ENCODE peak calls at places on chromosomes 5 and 9, in six cellular contexts. E, S, N, F, K and V are unnamed samples.
A peak's percentile ranks its signal among the peaks of the same experiment; 100 is the strongest.

GRCh38 chr5:10760033-10760975 is 730 bp downstream of the DAP start:
- DNase-seq in F (peak; percentile 67), K (peak; percentile 78), E (no peak), S (no peak), N (peak; percentile 76), V (peak; percentile 61)

GRCh38 chr5:41071975-41072374 is 833 bp upstream of the MROH2B start:
- DNase-seq in E (no peak), F (no peak), K (no peak), N (no peak), S (no peak), V (no peak)

GRCh38 chr9:95077053-95077765 is 240.3 kb downstream of the FANCC start:
- DNase-seq in K (no peak), E (no peak), N (peak; percentile 44), S (no peak), F (peak; percentile 40), V (no peak)

GRCh38 chr5:174998131-174998730 is 273.8 kb downstream of the MSX2 start:
- DNase-seq in S (no peak), K (no peak), N (no peak), F (no peak), E (no peak), V (no peak)

GRCh38 chr9:16197578-16198370 is 644.9 kb downstream of the CCDC171 start:
- DNase-seq in N (no peak), E (no peak), F (no peak), K (no peak), S (no peak), V (peak; percentile 17)

GRCh38 chr9:34659592-34660253 is 2.7 kb downstream of the CCL27 start:
- DNase-seq in N (no peak), F (peak; percentile 58), K (no peak), E (no peak), S (no peak), V (no peak)

GRCh38 chr5:72921103-72921502 is 34.7 kb upstream of the FCHO2 start:
- DNase-seq in F (no peak), E (no peak), N (no peak), K (no peak), S (no peak), V (no peak)

GRCh38 chr5:68377733-68378132 is 162.2 kb downstream of the PIK3R1 start:
- DNase-seq in S (no peak), N (no peak), F (no peak), E (no peak), K (no peak), V (no peak)

GRCh38 chr9:70421020-70421271 is 6.5 kb upstream of the KLF9 start:
- DNase-seq in K (no peak), N (no peak), E (no peak), F (no peak), S (no peak), V (no peak)

GRCh38 chr9:135526089-135526729 is 5.0 kb downstream of the LCN1 start:
- DNase-seq in S (no peak), N (peak; percentile 31), F (no peak), K (no peak), E (no peak), V (no peak)

GRCh38 chr9:98317134-98317857 is 61.8 kb upstream of the TBC1D2 start:
- DNase-seq in F (no peak), N (no peak), K (no peak), E (no peak), S (no peak), V (no peak)

GRCh38 chr5:154097031-154097430 is 58.3 kb downstream of the MFAP3 start:
- DNase-seq in E (no peak), F (no peak), N (no peak), K (peak; percentile 3), S (no peak), V (no peak)

GRCh38 chr9:6272229-6272597 is 56.0 kb upstream of the TPD52L3 start:
- DNase-seq in F (no peak), K (peak; percentile 76), N (no peak), E (no peak), S (no peak), V (no peak)

GRCh38 chr5:169350759-169351240 is 49.9 kb upstream of the SLIT3 start:
- DNase-seq in E (no peak), S (no peak), N (no peak), F (no peak), K (no peak), V (no peak)

GRCh38 chr5:95973793-95974325 is 12.2 kb upstream of the ELL2 start:
- DNase-seq in S (no peak), E (no peak), N (no peak), K (no peak), F (no peak), V (no peak)

GRCh38 chr5:146188358-146188757 is 5.9 kb upstream of the LARS1 start:
- DNase-seq in K (no peak), E (no peak), S (no peak), N (no peak), F (no peak), V (no peak)

GRCh38 chr9:19517202-19517942 is 108.6 kb downstream of the ACER2 start:
- DNase-seq in S (no peak), E (no peak), N (no peak), K (no peak), F (no peak), V (no peak)

GRCh38 chr9:114370251-114370984 is 17.4 kb downstream of the AKNA start:
- DNase-seq in E (no peak), N (no peak), S (no peak), F (no peak), K (no peak), V (no peak)

GRCh38 chr9:114911167-114911821 is 19.1 kb downstream of the TNFSF8 start:
- DNase-seq in N (no peak), F (no peak), S (no peak), E (no peak), K (peak; percentile 49), V (peak; percentile 17)

GRCh38 chr5:160441352-160441781 is 19.7 kb downstream of the PTTG1 start:
- DNase-seq in E (no peak), F (no peak), N (no peak), K (no peak), S (no peak), V (no peak)

GRCh38 chr5:127298623-127299022 is 8.0 kb downstream of the MEGF10 start:
- DNase-seq in F (no peak), N (no peak), K (no peak), S (no peak), E (no peak), V (no peak)

GRCh38 chr5:77645995-77646639 is 7.6 kb upstream of the OTP start:
- DNase-seq in F (no peak), S (no peak), K (no peak), N (no peak), E (no peak), V (no peak)
- H3K4me3 ChIP-seq in F (no peak overlapping the region), S (no peak overlapping the region), K (peak overlapping the region; percentile 59), N (no peak overlapping the region), E (peak overlapping the region; percentile 48), V (no peak overlapping the region)

GRCh38 chr5:132017738-132018625 is 6.5 kb upstream of the ACSL6 start:
- DNase-seq in N (peak; percentile 41), K (no peak), S (no peak), F (no peak), E (no peak), V (no peak)

GRCh38 chr5:132013711-132014110 is 2.3 kb upstream of the ACSL6 start:
- DNase-seq in K (no peak), S (no peak), N (peak; percentile 42), E (no peak), F (no peak), V (no peak)

GRCh38 chr5:132017316-132017715 is 5.9 kb upstream of the ACSL6 start:
- DNase-seq in F (no peak), E (no peak), N (no peak), K (no peak), S (no peak), V (no peak)

GRCh38 chr5:132019337-132019736 is 7.9 kb upstream of the ACSL6 start:
- DNase-seq in E (no peak), S (no peak), F (no peak), N (no peak), K (no peak), V (no peak)

DNA sequence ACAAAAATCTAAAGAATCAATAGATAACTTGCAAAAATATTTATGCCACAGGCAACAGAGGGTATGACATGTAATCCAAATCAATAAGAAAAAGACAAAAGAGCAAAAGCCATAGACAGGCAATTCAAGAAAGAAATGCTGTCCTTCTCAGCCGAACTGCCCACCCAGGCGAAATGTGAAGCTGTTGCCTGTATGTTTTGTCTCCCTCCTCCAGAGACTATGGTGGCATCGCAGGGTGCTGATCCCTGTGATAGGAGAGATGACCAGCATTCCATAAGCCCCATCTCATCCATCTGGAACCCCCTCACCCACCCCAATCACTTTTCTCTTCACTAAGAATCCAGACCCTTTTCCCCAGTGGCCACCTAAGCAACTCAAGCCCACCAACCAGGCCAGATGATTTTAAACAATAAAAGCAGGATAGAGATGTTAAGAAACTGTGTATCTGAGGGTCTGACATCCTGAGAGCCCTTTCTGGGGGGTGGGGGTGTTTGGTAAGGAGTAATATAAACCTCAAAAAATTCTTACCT is 5.3 kb upstream of the ACSL6 start:
- DNase-seq in F (no peak), E (no peak), K (no peak), N (no peak), S (no peak), V (no peak)
- H3K27me3 ChIP-seq in F (no peaks in the 10 kb centered on the region), E (no peaks in the 10 kb centered on the region), K (peaks cover 19% of the 10 kb centered on the region), N (peaks cover 10% of the 10 kb centered on the region), S (peaks cover 47% of the 10 kb centered on the region), V (peaks cover 20% of the 10 kb centered on the region)

GRCh38 chr5:7827602-7828001 is 23.3 kb downstream of the CFAP90 start:
- DNase-seq in E (no peak), N (no peak), K (no peak), F (no peak), S (no peak), V (no peak)
- TF ChIP-seq CTCF in E (no peak), N (no peak), K (no peak), F (no peak), S (no peak), V (no peak)

DNA sequence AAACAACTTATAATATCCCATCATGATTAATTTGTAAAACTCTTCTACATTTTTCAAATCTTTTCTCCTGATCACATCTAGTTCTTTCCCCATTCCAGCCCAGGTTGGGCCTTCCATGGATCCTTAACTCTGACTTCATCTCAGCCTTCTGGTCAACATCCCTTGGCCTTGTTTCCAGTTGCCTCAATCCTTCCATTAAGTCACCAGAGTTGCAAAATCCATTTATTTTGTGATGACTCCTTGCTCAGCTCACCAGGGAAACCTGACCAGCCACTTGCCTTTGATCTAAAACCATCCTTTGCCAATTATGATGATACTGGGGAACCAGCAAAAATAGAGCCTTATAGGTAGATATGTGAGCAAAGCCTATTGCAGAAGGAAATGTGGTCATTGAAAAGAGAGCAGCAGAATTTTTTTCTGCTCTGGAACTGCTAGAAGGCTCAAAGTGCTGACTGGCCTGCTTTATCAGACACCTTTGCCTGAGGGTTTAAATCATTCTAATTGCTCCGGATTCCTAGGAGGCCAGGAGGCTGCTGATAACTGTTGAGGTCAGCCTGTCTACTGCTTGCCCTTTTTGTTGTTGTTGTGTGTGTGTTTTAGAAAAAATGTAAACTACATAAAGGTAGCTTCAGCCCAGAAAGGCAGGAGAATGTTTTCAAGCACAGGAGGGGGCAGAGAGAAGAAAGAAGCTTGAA is 512.2 kb upstream of the GRIA1 start:
- DNase-seq in K (no peak), E (no peak), F (no peak), S (no peak), N (no peak), V (no peak)
- H3K4me3 ChIP-seq in K (no peak overlapping the region), E (no peak overlapping the region), F (no peak overlapping the region), S (no peak overlapping the region), N (no peak overlapping the region), V (no peak overlapping the region)